ENCODE peak calls at places on chromosomes 16 and 17, in six cellular contexts. Z is stimulated activated CD8-positive, alpha-beta memory T cell treated with anti-CD3 and anti-CD28 coated beads, Interleukin-12 subunit alpha, Interleukin-12 subunit beta, amount 100 ng/mL, for 4 hours; K is CD8-positive, alpha-beta T cell; J is esophagus squamous epithelium; G is type B pancreatic cell; Q is stimulated activated CD4-positive, alpha-beta T cell treated with anti-CD3 and anti-CD28 coated beads, TNF-alpha, amount 100 ng/mL, for 24 hours. T is an unnamed sample.

GRCh38 chr17:30476726-30477082 is 504 bp upstream of the GOSR1 start:
- DNase-seq in J (no peak), Q (no peak), G (no peak), Z (peak), K (no peak), T (no peak)

GRCh38 chr17:82592751-82593589 is 55.3 kb downstream of the WDR45B start:
- DNase-seq in Z (no peak), J (no peak), K (peak), Q (peak), G (no peak), T (peak)

GRCh38 chr16:608019-608418 is 18.2 kb downstream of the RAB40C start:
- DNase-seq in Z (no peak), J (no peak), G (no peak), Q (peak), K (no peak), T (no peak)

GRCh38 chr17:29584452-29585079 is 4.9 kb downstream of the GIT1 start:
- DNase-seq in G (no peak), Q (no peak), K (no peak), Z (no peak), J (no peak), T (no peak)

GRCh38 chr16:86834451-86835035 is 256.2 kb downstream of the FOXL1 start:
- DNase-seq in J (no peak), Z (no peak), Q (no peak), K (no peak), G (no peak), T (peak)

GRCh38 chr16:1613728-1614225 is 1.6 kb downstream of the CRAMP1 start:
- DNase-seq in J (no peak), G (no peak), K (no peak), Q (no peak), Z (no peak), T (no peak)

GRCh38 chr16:57572978-57573733 is 30.7 kb downstream of the ADGRG5 start:
- DNase-seq in Z (no peak), Q (no peak), G (peak), J (no peak), K (no peak), T (no peak)

GRCh38 chr16:610513-611381 is 20.0 kb upstream of the WFIKKN1 start:
- DNase-seq in G (no peak), Z (peak), Q (peak), K (peak), J (no peak), T (no peak)

GRCh38 chr17:43578699-43579569 is 32.8 kb upstream of the ETV4 start:
- DNase-seq in Q (peak), Z (peak), G (no peak), K (peak), J (no peak), T (no peak)

GRCh38 chr17:8041249-8041928 is 2.5 kb downstream of the ALOX15B start:
- DNase-seq in G (no peak), K (no peak), Q (peak), J (no peak), Z (no peak), T (peak)

GRCh38 chr16:19595043-19595767 is 39.7 kb downstream of the VPS35L start:
- DNase-seq in G (no peak), Z (no peak), K (no peak), Q (no peak), J (no peak), T (no peak)

GRCh38 chr17:50967795-50968194 is 101.6 kb upstream of the TOB1 start:
- DNase-seq in Z (no peak), K (no peak), J (no peak), Q (no peak), G (no peak), T (no peak)

GRCh38 chr17:82256242-82256894 is 17.1 kb downstream of the CSNK1D start:
- DNase-seq in J (no peak), K (no peak), G (no peak), Z (no peak), Q (no peak), T (no peak)

T was measured in skeletal muscle cell.